ENCODE peak calls at places on chromosomes 2 and 18, in four cellular contexts. R is CD8-positive, alpha-beta memory T cell; I is A172; X is NCI-H1694 treated with DMSO at 0.1 percent for 48 hours. L is an unnamed sample.

GRCh38 chr18:11657554-11657953 is 31.5 kb upstream of the GNAL start:
- DNase-seq in X (no peak), R (no peak), I (no peak), L (no peak)

GRCh38 chr2:134499307-134499706 is 219.5 kb downstream of the TMEM163 start:
- DNase-seq in R (no peak), X (no peak), I (no peak), L (no peak)

GRCh38 chr2:62071760-62072680 is 123.9 kb upstream of the B3GNT2 start:
- DNase-seq in R (no peak), I (no peak), X (no peak), L (no peak)

GRCh38 chr2:29463181-29463900 is 348.1 kb downstream of the CLIP4 start:
- DNase-seq in X (no peak), R (no peak), I (peak), L (peak)

GRCh38 chr2:45833301-45833967 is 182.0 kb downstream of the PRKCE start:
- DNase-seq in I (no peak), X (no peak), R (no peak), L (no peak)

GRCh38 chr2:134536312-134536711 is 182.5 kb downstream of the TMEM163 start:
- DNase-seq in R (no peak), I (no peak), X (no peak), L (no peak)

GRCh38 chr2:84919885-84920580 is 14.6 kb downstream of the TMSB10 start:
- DNase-seq in I (peak), R (no peak), X (no peak), L (peak)

GRCh38 chr18:63162271-63163014 is 157.1 kb downstream of the BCL2 start:
- DNase-seq in R (no peak), X (no peak), I (no peak), L (no peak)

GRCh38 chr2:3480352-3481010 is 38.9 kb downstream of the ADI1 start:
- DNase-seq in R (no peak), I (no peak), X (no peak), L (no peak)

GRCh38 chr2:210663574-210663973 is 107.2 kb downstream of the CPS1 start:
- DNase-seq in I (no peak), R (no peak), X (peak), L (no peak)

GRCh38 chr18:75070625-75071483 is 138.1 kb downstream of the PTGR3 start:
- DNase-seq in R (peak), I (peak), X (no peak), L (peak)

GRCh38 chr2:190835303-190835930 is 45.2 kb upstream of the GLS start:
- DNase-seq in R (no peak), X (no peak), I (peak), L (peak)

GRCh38 chr2:230925443-230925878 is 419 bp upstream of the GPR55 start:
- DNase-seq in I (no peak), X (no peak), R (no peak), L (no peak)

GRCh38 chr2:17573085-17573805 is 32.7 kb downstream of the VSNL1 start:
- DNase-seq in I (no peak), R (no peak), X (no peak), L (peak)

GRCh38 chr18:67766930-67767329 is 250.4 kb upstream of the DSEL start:
- DNase-seq in X (no peak), I (peak), R (no peak), L (peak)

L was measured in myocyte.